ENCODE peak calls at places on chromosomes 13 and 19, in ten cellular contexts. E is stimulated activated CD4-positive, alpha-beta T cell treated with anti-CD3 and anti-CD28 coated beads, Interleukin-15, amount 100 ng/mL, for 48 hours; Z is NCI-H2081; V is nephron progenitor cell; L is non-pigmented ciliary epithelial cell; H is iPS-NIHi11; K is AG08395; S is T-helper 2 cell; J is NCI-H1417; Y is GM03348. Q is an unnamed sample.
A peak's percentile ranks its signal among the peaks of the same experiment; 100 is the strongest.

GRCh38 chr13:98909016-98909415 is 68.8 kb downstream of the DOCK9 start:
- DNase-seq in H (no peak), Z (no peak), K (no peak), L (no peak), V (no peak), J (no peak), E (no peak), S (no peak), Y (no peak), Q (no peak)

GRCh38 chr13:48600374-48601364 is 53.1 kb upstream of the CYSLTR2 start:
- DNase-seq in V (no peak), E (no peak), H (no peak), S (no peak), L (peak; percentile 59), Z (no peak), J (no peak), Y (peak; percentile 16), K (peak; percentile 38), Q (no peak)

GRCh38 chr13:50643055-50643454 is 200.4 kb downstream of the DLEU7 start:
- DNase-seq in Z (no peak), L (no peak), V (no peak), H (no peak), S (no peak), Y (no peak), J (no peak), K (no peak), E (no peak), Q (peak; percentile 54)

GRCh38 chr19:6459356-6460098 is at the start of gene SLC25A23:
- DNase-seq in E (no peak), L (no peak), Z (peak; percentile 69), K (peak; percentile 78), S (peak; percentile 84), Y (peak; percentile 89), H (peak; percentile 94), J (peak; percentile 85), V (peak; percentile 79), Q (peak; percentile 79)

GRCh38 chr19:18063463-18063862 is 23.3 kb downstream of the IL12RB1 start:
- DNase-seq in J (no peak), H (no peak), L (no peak), V (peak; percentile 36), E (no peak), Z (no peak), K (no peak), S (peak; percentile 55), Y (no peak), Q (no peak)

GRCh38 chr19:35143231-35143715 is at the start of gene FXYD7:
- DNase-seq in V (peak; percentile 56), Y (no peak), L (no peak), K (no peak), S (no peak), J (peak; percentile 45), H (peak; percentile 29), E (no peak), Z (no peak), Q (no peak)

GRCh38 chr13:24270639-24271131 is 38.7 kb upstream of the C1QTNF9 start:
- DNase-seq in Z (no peak), E (no peak), H (no peak), S (peak; percentile 87), V (no peak), K (peak; percentile 72), J (no peak), L (peak; percentile 18), Y (peak; percentile 69), Q (peak; percentile 78)

GRCh38 chr13:100646030-100646673 is 28.4 kb downstream of the TMTC4 start:
- DNase-seq in K (peak; percentile 43), L (peak; percentile 15), Z (peak; percentile 89), Y (peak; percentile 27), H (peak; percentile 39), J (peak; percentile 84), V (peak; percentile 30), S (no peak), E (no peak), Q (no peak)

GRCh38 chr19:46616631-46617322 is 8.1 kb downstream of the PTGIR start:
- DNase-seq in S (no peak), Z (peak; percentile 72), Y (peak; percentile 67), K (peak; percentile 51), E (no peak), V (peak; percentile 73), L (no peak), H (peak; percentile 86), J (peak; percentile 65), Q (peak; percentile 79)

GRCh38 chr13:64529874-64530485 is 2700.2 kb downstream of the PCDH9 start:
- DNase-seq in L (no peak), V (peak; percentile 20), S (no peak), Y (peak; percentile 17), Z (no peak), K (peak; percentile 2), H (peak; percentile 44), E (no peak), J (peak; percentile 37), Q (peak; percentile 52)

GRCh38 chr13:110726726-110727125 is 13.2 kb downstream of the ING1 start:
- DNase-seq in L (no peak), V (no peak), H (no peak), E (peak; percentile 58), Z (no peak), K (no peak), J (no peak), S (peak; percentile 94), Y (no peak), Q (peak; percentile 17)

GRCh38 chr19:3083964-3084363 is 10.2 kb upstream of the GNA11 start:
- DNase-seq in E (no peak), S (no peak), Y (no peak), L (no peak), Z (no peak), K (no peak), H (no peak), V (no peak), J (no peak), Q (no peak)

GRCh38 chr19:14550201-14550754 is 20.9 kb downstream of the TECR start:
- DNase-seq in Z (peak; percentile 42), E (no peak), L (no peak), Y (no peak), V (no peak), H (no peak), K (no peak), S (no peak), J (no peak), Q (no peak)

GRCh38 chr19:1213391-1214286 is 8.1 kb downstream of the STK11 start:
- DNase-seq in H (no peak), S (peak; percentile 83), V (peak; percentile 48), J (peak; percentile 7), Z (peak; percentile 42), E (no peak), Y (no peak), L (no peak), K (peak; percentile 52), Q (no peak)

GRCh38 chr19:30686252-30686762 is 314.1 kb downstream of the ZNF536 start:
- DNase-seq in Y (peak; percentile 45), V (no peak), S (no peak), E (no peak), J (no peak), H (no peak), K (peak; percentile 23), Z (no peak), L (no peak), Q (no peak)

GRCh38 chr13:40189885-40190655 is 476.4 kb downstream of the FOXO1 start:
- DNase-seq in L (no peak), S (no peak), H (peak; percentile 33), K (no peak), Y (no peak), V (peak; percentile 16), Z (no peak), J (no peak), E (no peak), Q (no peak)

GRCh38 chr19:13146763-13147563 is 3.2 kb downstream of the STX10 start:
- DNase-seq in H (no peak), Z (no peak), J (no peak), K (no peak), L (no peak), S (no peak), E (no peak), Y (peak; percentile 42), V (no peak), Q (peak; percentile 68)

GRCh38 chr13:114211446-114211845 is 23.3 kb upstream of the CDC16 start:
- DNase-seq in K (no peak), Y (no peak), V (no peak), H (no peak), J (peak; percentile 61), Z (no peak), S (no peak), L (no peak), E (no peak), Q (no peak)

GRCh38 chr19:12077375-12077774 is 12.8 kb downstream of the ZNF844 start:
- DNase-seq in V (no peak), K (no peak), S (no peak), Y (no peak), E (no peak), L (no peak), J (no peak), H (no peak), Z (no peak), Q (peak; percentile 47)

GRCh38 chr19:42099336-42099925 is 23.5 kb downstream of the ZNF574 start:
- DNase-seq in V (no peak), S (no peak), L (no peak), K (no peak), Y (no peak), E (no peak), Z (no peak), J (no peak), H (no peak), Q (no peak)

GRCh38 chr19:1871140-1871597 is 7.8 kb upstream of the KLF16 start:
- DNase-seq in E (no peak), K (no peak), Z (no peak), J (peak; percentile 24), L (no peak), V (no peak), H (no peak), Y (no peak), S (no peak), Q (no peak)

GRCh38 chr19:33167438-33167837 is 26.7 kb upstream of the LRP3 start:
- DNase-seq in Z (no peak), K (no peak), V (no peak), H (no peak), Y (no peak), L (no peak), J (no peak), S (no peak), E (no peak), Q (no peak)

GRCh38 chr19:28920269-28921066 is 292.5 kb downstream of the UQCRFS1 start:
- DNase-seq in H (peak; percentile 40), Z (no peak), V (no peak), K (no peak), J (no peak), L (no peak), Y (no peak), E (no peak), S (no peak), Q (no peak)

GRCh38 chr13:30934381-30934780 is 1.9 kb downstream of the TEX26 start:
- DNase-seq in L (no peak), S (no peak), E (no peak), Z (no peak), H (peak; percentile 40), V (no peak), K (no peak), Y (no peak), J (no peak), Q (no peak)

GRCh38 chr19:8517551-8518442 is 3.8 kb upstream of the ZNF414 start:
- DNase-seq in Z (no peak), Y (peak; percentile 57), J (no peak), H (no peak), S (peak; percentile 98), L (no peak), K (peak; percentile 39), E (no peak), V (no peak), Q (peak; percentile 50)

GRCh38 chr19:40995355-40995754 is 4.3 kb downstream of the CYP2B6 start:
- DNase-seq in L (no peak), K (no peak), S (no peak), Z (no peak), J (no peak), Y (no peak), E (no peak), H (no peak), V (no peak), Q (no peak)

GRCh38 chr13:104414771-104415170 is 1348.6 kb upstream of the SLC10A2 start:
- DNase-seq in K (no peak), Y (no peak), S (no peak), L (no peak), V (no peak), H (no peak), Z (no peak), J (peak; percentile 35), E (no peak), Q (peak; percentile 59)

GRCh38 chr13:96690998-96691397 is 303.3 kb downstream of the OXGR1 start:
- DNase-seq in H (no peak), L (no peak), S (no peak), K (no peak), Y (no peak), V (no peak), Z (no peak), J (no peak), E (no peak), Q (no peak)